ENCODE peak calls at places on chromosomes 13 and 19, in seven cellular contexts. N is GM12892, X is breast epithelium, R is H1, A is stomach, T is SK-N-SH, Z is Panc1. B is an unnamed sample.

GRCh38 chr13:99698816-99699099 is 197.5 kb downstream of the TM9SF2 start:
- DNase-seq in N (no peak), X (no peak), R (no peak), A (no peak), T (no peak), Z (no peak), B (no peak)

GRCh38 chr13:102233566-102234208 is 168.2 kb downstream of the FGF14 start:
- DNase-seq in N (no peak), X (no peak), R (no peak), A (no peak), T (no peak), Z (no peak), B (no peak)

GRCh38 chr19:46678110-46678732 is 17.2 kb upstream of the DACT3 start:
- DNase-seq in N (peak), X (no peak), R (no peak), A (peak), T (peak), Z (no peak), B (peak)

GRCh38 chr19:20315543-20315942 is 148.5 kb downstream of the ZNF486 start:
- DNase-seq in N (no peak), X (no peak), R (no peak), A (no peak), T (peak), Z (no peak), B (no peak)

GRCh38 chr19:15259900-15260299 is 27.7 kb upstream of the EPHX3 start:
- DNase-seq in N (no peak), X (no peak), R (no peak), A (no peak), T (no peak), Z (no peak), B (no peak)

GRCh38 chr13:26042781-26043180 is 9.0 kb downstream of the SHISA2 start:
- DNase-seq in N (no peak), X (no peak), R (no peak), A (no peak), T (no peak), Z (no peak), B (no peak)

GRCh38 chr19:38718747-38719543 is 25.3 kb downstream of the CAPN12 start:
- DNase-seq in N (no peak), X (no peak), R (no peak), A (peak), T (peak), Z (no peak), B (no peak)

GRCh38 chr19:28882818-28883217 is 330.1 kb downstream of the UQCRFS1 start:
- DNase-seq in N (no peak), X (no peak), R (no peak), A (no peak), T (no peak), Z (no peak), B (no peak)

GRCh38 chr19:47651132-47651531 is 42.2 kb downstream of the BICRA start:
- DNase-seq in N (no peak), X (no peak), R (no peak), A (no peak), T (no peak), Z (no peak), B (no peak)

GRCh38 chr19:42284641-42285341 is 15.7 kb downstream of the CIC start:
- DNase-seq in N (no peak), X (no peak), R (no peak), A (no peak), T (no peak), Z (no peak), B (peak)

GRCh38 chr13:73417012-73417615 is 358.3 kb downstream of the KLF5 start:
- DNase-seq in N (no peak), X (no peak), R (no peak), A (no peak), T (peak), Z (no peak), B (no peak)

GRCh38 chr13:21033866-21034601 is 27.4 kb downstream of the LATS2 start:
- DNase-seq in N (no peak), X (peak), R (no peak), A (peak), T (no peak), Z (no peak), B (no peak)

GRCh38 chr19:51751655-51752054 is at the start of gene FPR1:
- DNase-seq in N (no peak), X (no peak), R (no peak), A (no peak), T (no peak), Z (no peak), B (no peak)
- TF ChIP-seq POLR2AphosphoS5 in N (no peak), X (no peak), R (no peak), A (no peak), T (no peak), Z (no peak), B (peak)

DNA sequence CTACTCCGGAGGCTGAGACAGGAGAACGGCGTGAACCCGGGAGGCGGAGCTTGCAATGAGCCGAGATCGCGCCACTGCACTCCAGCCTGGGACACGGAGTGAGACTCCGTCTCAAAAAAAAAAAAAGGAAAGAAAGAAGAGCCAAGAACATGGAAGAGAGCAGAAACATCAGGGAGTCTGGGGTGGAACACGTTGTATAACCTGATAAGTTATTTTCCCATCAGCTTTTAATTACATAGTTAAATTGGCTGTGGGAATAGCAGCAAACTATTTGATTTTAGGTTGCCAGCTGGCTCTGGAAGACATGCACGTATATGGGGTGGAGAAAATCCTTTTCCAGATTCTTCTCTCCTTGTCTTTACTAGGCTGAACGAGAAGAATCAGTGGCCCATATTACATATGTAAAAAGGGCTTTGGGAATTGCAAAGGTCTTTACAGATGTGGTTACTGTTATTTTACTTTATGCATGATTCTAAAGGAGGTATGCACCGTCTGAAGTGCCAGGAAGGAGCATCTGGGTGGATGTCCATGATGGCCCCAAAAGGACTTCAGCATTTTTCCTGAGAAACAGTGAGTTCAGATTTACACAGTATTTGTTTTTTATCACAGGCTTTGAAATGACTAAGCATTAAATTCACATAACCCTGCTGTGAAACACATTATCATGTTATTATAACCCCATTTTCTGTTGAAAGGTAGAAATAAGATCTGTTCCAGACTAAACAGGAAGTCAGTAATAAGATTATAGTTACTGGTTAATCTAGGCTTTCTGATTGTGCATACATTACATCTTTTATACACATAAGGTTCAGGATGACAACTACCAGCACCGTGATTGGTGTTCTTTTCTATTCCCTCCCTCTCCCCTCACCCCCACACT is 4.6 kb upstream of the NAA16 start:
- DNase-seq in N (no peak), X (no peak), R (no peak), A (no peak), T (peak), Z (no peak), B (no peak)
- TF ChIP-seq POLR2AphosphoS5 in N (no peak), X (no peak), R (no peak), A (no peak), T (no peak), Z (no peak), B (no peak)

DNA sequence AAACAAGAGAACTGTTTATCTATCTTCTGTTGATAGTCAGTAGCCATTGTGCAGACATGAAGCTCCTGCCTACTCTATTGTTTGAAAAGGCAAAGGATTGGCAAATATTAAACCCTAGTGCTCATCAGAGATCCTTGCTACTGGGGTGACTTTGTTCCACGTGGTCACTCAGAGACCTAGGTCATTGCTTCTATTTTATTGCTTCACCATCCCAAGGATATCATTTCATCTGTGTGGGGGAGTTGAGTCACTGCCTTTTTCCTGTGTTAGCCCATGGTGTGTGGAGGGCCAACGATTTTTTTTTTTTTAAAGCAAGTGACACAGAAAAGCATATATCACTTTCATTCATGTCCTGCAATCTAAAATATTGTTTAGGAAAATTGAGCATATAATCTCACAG is 254.1 kb upstream of the RXFP2 start:
- DNase-seq in N (no peak), X (no peak), R (no peak), A (no peak), T (no peak), Z (no peak), B (no peak)
- TF ChIP-seq POLR2AphosphoS5 in N (no peak), X (no peak), R (no peak), A (no peak), T (no peak), Z (no peak), B (no peak)

DNA sequence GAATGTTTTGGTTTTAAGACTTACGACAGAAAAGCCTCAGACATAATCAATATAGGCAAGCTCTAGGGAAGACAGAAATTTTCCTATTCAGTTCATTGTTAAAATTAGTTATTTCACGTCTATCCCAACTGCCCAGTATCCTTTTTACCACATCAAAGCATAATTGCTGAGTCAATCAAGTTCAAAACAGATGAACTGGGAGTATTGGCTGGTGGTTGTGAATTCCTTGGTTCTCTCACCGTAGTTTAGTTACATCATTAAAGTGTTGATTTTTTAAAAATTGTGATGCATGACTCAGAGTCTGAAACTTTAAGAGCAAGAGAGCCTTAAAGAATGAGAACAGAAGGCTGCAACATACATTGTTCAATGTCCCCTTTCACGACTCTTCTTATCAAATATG is 143.3 kb upstream of the FREM2 start:
- DNase-seq in N (no peak), X (no peak), R (no peak), A (no peak), T (no peak), Z (no peak), B (no peak)
- TF ChIP-seq POLR2AphosphoS5 in N (no peak), X (no peak), R (no peak), A (no peak), T (no peak), Z (no peak), B (no peak)

DNA sequence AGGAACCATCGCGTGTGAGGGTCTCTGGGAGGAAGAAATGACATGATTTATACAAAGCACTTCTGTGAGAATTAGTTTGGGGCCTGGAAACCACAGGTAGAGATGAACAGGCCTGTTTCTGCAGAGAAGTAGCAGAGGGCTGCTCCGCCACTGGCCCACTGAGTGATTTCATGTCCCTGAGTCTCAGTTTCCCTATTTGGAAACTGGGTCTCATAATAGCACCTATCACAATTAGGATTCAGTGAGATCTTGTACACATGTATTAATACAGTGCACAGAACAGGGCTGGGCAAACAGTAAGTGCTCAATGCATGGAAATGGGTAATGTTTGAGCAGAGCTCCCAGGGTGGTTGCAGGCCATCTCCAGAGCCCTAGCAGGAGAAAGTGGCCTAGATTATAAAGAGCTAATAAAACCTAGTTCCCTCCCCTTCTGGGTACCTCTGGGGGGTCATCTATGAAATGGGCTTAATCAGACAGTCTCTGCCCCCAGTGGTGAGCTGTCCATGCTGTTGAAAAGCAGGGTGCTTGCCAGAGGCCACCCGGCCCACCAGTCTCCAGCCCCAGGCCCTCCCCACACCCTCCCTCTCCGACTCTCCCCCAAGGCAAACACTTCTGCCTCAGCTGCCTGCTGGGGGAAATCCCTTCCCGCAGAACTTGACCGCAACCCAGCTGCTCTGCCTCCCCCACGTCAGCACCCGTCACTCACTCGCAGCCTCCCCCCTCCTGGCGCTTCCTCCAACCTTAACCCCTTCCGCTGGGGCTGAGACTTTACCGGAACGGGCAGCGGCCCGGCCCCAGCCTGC is 4.5 kb downstream of the BCL3 start:
- DNase-seq in N (peak), X (peak), R (no peak), A (peak), T (peak), Z (peak), B (peak)
- TF ChIP-seq POLR2AphosphoS5 in N (peak), X (peak), R (no peak), A (peak), T (peak), Z (peak), B (peak)

GRCh38 chr13:46132109-46132508 is 27.3 kb upstream of the CPB2 start:
- DNase-seq in N (no peak), X (no peak), R (no peak), A (no peak), T (no peak), Z (no peak), B (no peak)
- TF ChIP-seq POLR2AphosphoS5 in N (peak), X (no peak), R (no peak), A (no peak), T (no peak), Z (no peak), B (no peak)

B was measured in spleen.